ENCODE peak calls at places on chromosomes 2 and 18, in nine cellular contexts. R is upper lobe of right lung; D is RWPE1; S is right atrium auricular region; J is endothelial cell; G is Caco-2; W is left ventricle myocardium inferior; L is colonic mucosa; A is CD4-positive, alpha-beta T cell. P is an unnamed sample.

GRCh38 chr2:181223239-181223638 is 233.9 kb upstream of the ITGA4 start:
- DNase-seq in R (no peak), D (no peak), S (no peak), J (no peak), G (no peak), W (no peak), L (no peak), A (no peak), P (no peak)

GRCh38 chr2:132497591-132497990 is 81.0 kb downstream of the GPR39 start:
- DNase-seq in R (no peak), D (no peak), S (no peak), J (no peak), G (no peak), W (no peak), L (no peak), A (no peak), P (peak)

GRCh38 chr2:181540421-181540820 is 83.2 kb downstream of the ITGA4 start:
- DNase-seq in R (no peak), D (no peak), S (no peak), J (no peak), G (no peak), W (no peak), L (no peak), A (no peak), P (no peak)

GRCh38 chr2:222208010-222208690 is 90.6 kb downstream of the PAX3 start:
- DNase-seq in R (no peak), D (no peak), S (no peak), J (no peak), G (no peak), W (no peak), L (no peak), A (no peak), P (no peak)

GRCh38 chr2:15334650-15335326 is 226.3 kb downstream of the NBAS start:
- DNase-seq in R (no peak), D (peak), S (no peak), J (no peak), G (no peak), W (no peak), L (no peak), A (no peak), P (peak)

GRCh38 chr2:207896525-207897295 is 127.0 kb upstream of the FZD5 start:
- DNase-seq in R (no peak), D (peak), S (no peak), J (peak), G (peak), W (no peak), L (peak), A (no peak), P (peak)

GRCh38 chr2:219125225-219125885 is 35.3 kb downstream of the NHEJ1 start:
- DNase-seq in R (peak), D (peak), S (peak), J (no peak), G (peak), W (peak), L (peak), A (no peak), P (peak)

GRCh38 chr2:71691747-71692455 is 238.5 kb downstream of the DYSF start:
- DNase-seq in R (no peak), D (no peak), S (no peak), J (peak), G (no peak), W (no peak), L (no peak), A (no peak), P (no peak)

GRCh38 chr2:76080154-76080553 is 369.4 kb upstream of the GCFC2 start:
- DNase-seq in R (no peak), D (no peak), S (no peak), J (no peak), G (no peak), W (no peak), L (no peak), A (no peak), P (peak)

GRCh38 chr18:68699043-68699442 is 15.9 kb downstream of the TMX3 start:
- DNase-seq in R (no peak), D (peak), S (no peak), J (no peak), G (no peak), W (no peak), L (no peak), A (no peak), P (peak)

GRCh38 chr2:41994177-41994576 is 53.6 kb upstream of the PKDCC start:
- DNase-seq in R (no peak), D (no peak), S (no peak), J (no peak), G (no peak), W (no peak), L (no peak), A (no peak), P (no peak)

GRCh38 chr2:152637251-152637650 is 80.0 kb downstream of the PRPF40A start:
- DNase-seq in R (no peak), D (no peak), S (no peak), J (no peak), G (no peak), W (no peak), L (no peak), A (no peak), P (no peak)

DNA sequence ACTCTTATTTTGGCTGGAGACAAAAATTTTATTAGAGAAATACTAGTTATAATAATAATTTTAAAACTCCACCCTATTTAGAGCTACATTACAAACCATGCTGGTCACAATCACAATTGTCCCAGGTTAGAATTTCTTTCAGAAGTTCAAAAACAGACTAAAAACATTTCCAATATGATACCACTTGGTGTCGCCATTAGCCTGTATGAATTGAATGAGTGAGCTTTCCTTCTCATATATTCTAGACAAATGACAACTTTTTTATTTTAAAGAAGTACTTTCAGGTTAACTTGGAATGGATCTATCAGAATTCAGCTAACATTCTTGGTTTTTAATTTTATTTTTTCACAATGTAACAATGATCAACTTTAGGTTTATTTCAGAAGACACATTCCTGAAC is 48.0 kb downstream of the SERPINB8 start:
- DNase-seq in R (no peak), D (peak), S (no peak), J (no peak), G (no peak), W (no peak), L (no peak), A (no peak), P (peak)
- TF ChIP-seq CTCF in R (peak), D (peak), S (peak), J (peak), G (no peak), W (peak), L (peak), A (no peak), P (peak)

DNA sequence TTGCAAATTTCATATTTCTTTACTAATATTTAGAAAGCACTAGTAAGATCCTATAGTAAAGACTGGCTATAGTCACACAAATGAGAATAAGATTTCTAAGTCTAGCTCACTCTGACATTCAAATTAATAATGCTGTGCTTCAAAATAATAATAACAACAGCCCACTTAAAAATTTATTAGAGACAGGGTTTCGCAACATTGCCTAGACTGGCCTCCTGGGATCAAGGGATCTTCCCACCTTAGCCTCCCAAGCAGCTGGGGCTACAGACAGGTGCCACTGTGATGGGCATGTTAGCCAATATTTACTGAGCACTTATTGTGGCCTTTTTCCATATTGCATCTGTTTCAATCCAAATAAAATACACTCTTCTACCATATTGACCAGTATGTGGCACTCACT is 96.1 kb downstream of the PIEZO2 start:
- DNase-seq in R (no peak), D (no peak), S (no peak), J (no peak), G (no peak), W (no peak), L (no peak), A (no peak), P (no peak)
- TF ChIP-seq CTCF in R (no peak), D (no peak), S (no peak), J (no peak), G (no peak), W (no peak), L (no peak), A (no peak), P (no peak)

GRCh38 chr2:129055829-129056228 is 737.2 kb upstream of the HS6ST1 start:
- DNase-seq in R (no peak), D (no peak), S (no peak), J (no peak), G (no peak), W (no peak), L (no peak), A (no peak), P (no peak)

GRCh38 chr2:129058981-129059380 is 740.3 kb upstream of the HS6ST1 start:
- DNase-seq in R (no peak), D (no peak), S (no peak), J (no peak), G (no peak), W (no peak), L (no peak), A (no peak), P (no peak)

GRCh38 chr2:129056959-129057317 is 738.3 kb upstream of the HS6ST1 start:
- DNase-seq in R (no peak), D (no peak), S (no peak), J (no peak), G (no peak), W (no peak), L (no peak), A (no peak), P (no peak)

GRCh38 chr2:129055242-129055641 is 736.6 kb upstream of the HS6ST1 start:
- DNase-seq in R (no peak), D (no peak), S (no peak), J (no peak), G (no peak), W (no peak), L (no peak), A (no peak), P (no peak)

DNA sequence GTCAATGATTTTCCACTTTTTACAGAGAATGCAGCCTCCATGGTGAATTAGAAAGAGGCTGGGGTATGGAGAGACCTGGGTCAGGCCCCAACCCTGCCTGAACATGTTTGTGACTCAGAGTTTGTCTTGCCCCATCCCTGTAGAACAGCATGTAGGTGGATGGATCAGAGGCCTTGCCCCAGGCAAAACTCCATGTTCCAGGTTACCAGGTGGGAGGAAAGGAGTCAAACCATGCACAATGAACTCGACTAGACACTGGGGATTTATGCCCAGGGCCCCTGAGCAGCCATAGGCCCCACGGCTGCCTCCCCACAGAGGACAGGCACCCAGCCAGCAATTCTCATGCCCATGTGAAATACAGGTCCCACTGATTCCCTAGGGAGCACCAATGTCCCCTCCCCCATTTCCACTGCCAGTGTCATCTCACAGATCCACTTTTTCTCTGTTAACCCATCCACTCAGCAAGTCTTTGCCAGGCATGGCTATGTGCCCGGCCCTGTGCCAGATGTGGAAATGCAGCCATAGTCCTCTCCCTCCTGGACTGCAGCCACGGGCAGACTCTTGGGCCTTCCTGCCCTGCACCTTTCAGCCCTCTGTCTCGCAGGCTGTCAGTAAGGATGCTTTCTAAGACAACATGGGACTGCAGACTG is 737.8 kb upstream of the HS6ST1 start:
- DNase-seq in R (no peak), D (peak), S (no peak), J (no peak), G (no peak), W (no peak), L (no peak), A (no peak), P (peak)
- TF ChIP-seq CTCF in R (no peak), D (no peak), S (no peak), J (no peak), G (no peak), W (no peak), L (no peak), A (no peak), P (no peak)

GRCh38 chr2:196263181-196263747 is 91.9 kb upstream of the STK17B start:
- DNase-seq in R (no peak), D (no peak), S (no peak), J (no peak), G (no peak), W (no peak), L (no peak), A (peak), P (peak)
- TF ChIP-seq CTCF in R (no peak), D (no peak), S (no peak), J (no peak), G (no peak), W (no peak), L (no peak), A (no peak), P (no peak)

GRCh38 chr2:238127165-238128060 is 11.1 kb upstream of the KLHL30 start:
- DNase-seq in R (no peak), D (no peak), S (no peak), J (no peak), G (no peak), W (no peak), L (no peak), A (no peak), P (no peak)
- TF ChIP-seq CTCF in R (no peak), D (no peak), S (peak), J (no peak), G (no peak), W (no peak), L (no peak), A (no peak), P (no peak)

GRCh38 chr2:135800513-135801460 is 36.2 kb downstream of the LCT start:
- DNase-seq in R (no peak), D (no peak), S (no peak), J (no peak), G (no peak), W (no peak), L (no peak), A (no peak), P (no peak)

GRCh38 chr2:135797497-135798274 is 39.3 kb downstream of the LCT start:
- DNase-seq in R (peak), D (peak), S (peak), J (peak), G (peak), W (peak), L (peak), A (peak), P (peak)

GRCh38 chr2:135799738-135800137 is 37.2 kb downstream of the LCT start:
- DNase-seq in R (no peak), D (no peak), S (no peak), J (no peak), G (no peak), W (no peak), L (no peak), A (no peak), P (no peak)

GRCh38 chr2:135798275-135798705 is 38.7 kb downstream of the LCT start:
- DNase-seq in R (no peak), D (no peak), S (no peak), J (no peak), G (no peak), W (no peak), L (no peak), A (no peak), P (no peak)

DNA sequence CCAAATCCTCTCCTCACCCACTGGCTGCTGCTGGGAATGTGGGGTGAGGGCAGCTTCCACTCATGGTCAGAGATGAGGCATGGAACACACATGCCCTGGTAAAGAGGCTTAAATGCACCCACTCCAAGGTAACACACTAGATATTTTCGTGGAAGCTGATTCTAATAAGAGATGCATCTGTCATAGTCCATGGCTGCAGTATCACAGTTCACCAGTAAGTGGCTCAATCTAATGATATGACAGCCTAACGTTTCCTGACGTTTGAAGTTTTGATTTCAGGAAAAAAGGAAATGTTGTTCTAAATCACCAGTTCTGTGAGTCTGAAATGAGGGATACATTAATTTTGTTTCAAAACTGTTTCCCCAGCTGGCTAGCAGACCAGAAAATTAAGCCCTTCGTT is 38.2 kb downstream of the LCT start:
- DNase-seq in R (no peak), D (no peak), S (no peak), J (no peak), G (no peak), W (no peak), L (no peak), A (no peak), P (no peak)
- TF ChIP-seq CTCF in R (no peak), D (no peak), S (peak), J (peak), G (peak), W (peak), L (no peak), A (no peak), P (no peak)

GRCh38 chr2:192480984-192481383 is 286.3 kb upstream of the TMEFF2 start:
- DNase-seq in R (no peak), D (no peak), S (no peak), J (no peak), G (no peak), W (no peak), L (no peak), A (no peak), P (no peak)
- TF ChIP-seq CTCF in R (no peak), D (no peak), S (no peak), J (no peak), G (no peak), W (no peak), L (no peak), A (no peak), P (no peak)

DNA sequence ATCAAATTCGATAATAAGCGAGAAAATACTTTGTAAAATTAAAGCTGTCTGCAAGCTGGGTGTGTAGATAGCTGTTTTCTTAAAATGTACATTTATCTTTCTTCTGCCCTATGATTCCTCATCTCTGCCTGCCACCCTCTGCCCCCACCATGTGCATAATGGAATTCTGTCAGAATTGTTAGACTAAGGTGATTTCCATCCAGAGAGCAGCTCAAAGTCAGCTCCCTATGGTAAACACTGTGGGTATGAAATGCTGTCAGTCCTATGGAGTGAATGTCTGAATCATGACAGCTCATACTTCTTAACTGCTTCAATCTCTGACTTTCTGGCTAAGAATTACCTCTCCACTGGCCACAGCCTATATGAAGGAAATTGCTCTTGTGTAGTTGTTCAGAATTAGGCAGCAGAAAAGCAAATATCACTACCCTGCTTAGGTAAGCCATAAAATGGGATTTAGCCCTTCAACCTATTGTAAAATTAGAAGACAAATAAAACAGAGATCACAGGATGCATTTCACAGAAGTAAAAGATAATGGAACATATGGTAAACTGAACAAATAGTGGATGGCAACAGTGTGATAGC is 137.7 kb downstream of the CD8B2 start:
- DNase-seq in R (no peak), D (no peak), S (no peak), J (no peak), G (no peak), W (no peak), L (no peak), A (no peak), P (no peak)
- TF ChIP-seq CTCF in R (no peak), D (no peak), S (no peak), J (no peak), G (no peak), W (no peak), L (no peak), A (no peak), P (no peak)

P was measured in MCF 10A.